ENCODE peak calls at places on chromosomes 5 and 9, in seven cellular contexts. D is PC-3, W is hepatocyte, V is stomach, Q is adrenal gland, F is adipocyte, X is tibial artery. Y is an unnamed sample.
A peak's percentile ranks its signal among the peaks of the same experiment; 100 is the strongest.

GRCh38 chr5:154791535-154791934 is 36.4 kb downstream of the LARP1 start:
- DNase-seq in D (no peak), W (no peak), V (no peak), Q (no peak), F (no peak), X (no peak), Y (no peak)

GRCh38 chr5:153714732-153715287 is 224.3 kb downstream of the GRIA1 start:
- DNase-seq in D (no peak), W (no peak), V (no peak), Q (no peak), F (peak; percentile 9), X (no peak), Y (no peak)

GRCh38 chr5:179129607-179130071 is 69.5 kb downstream of the ZNF354C start:
- DNase-seq in D (no peak), W (no peak), V (no peak), Q (no peak), F (no peak), X (no peak), Y (peak; percentile 55)

GRCh38 chr9:107778666-107779065 is 289.1 kb upstream of the KLF4 start:
- DNase-seq in D (no peak), W (no peak), V (no peak), Q (no peak), F (no peak), X (no peak), Y (no peak)

GRCh38 chr5:16759147-16759800 is 142.5 kb upstream of the RETREG1 start:
- DNase-seq in D (no peak), W (no peak), V (peak; percentile 70), Q (no peak), F (no peak), X (no peak), Y (no peak)

GRCh38 chr5:997001-997474 is 11.6 kb upstream of the NKD2 start:
- DNase-seq in D (no peak), W (peak; percentile 70), V (no peak), Q (peak; percentile 34), F (no peak), X (no peak), Y (peak; percentile 34)

GRCh38 chr5:176438959-176439757 is 9.0 kb upstream of the FAF2 start:
- DNase-seq in D (peak; percentile 95), W (no peak), V (no peak), Q (no peak), F (no peak), X (no peak), Y (no peak)

GRCh38 chr9:98256632-98257218 is 1.3 kb upstream of the TBC1D2 start:
- DNase-seq in D (no peak), W (no peak), V (no peak), Q (peak; percentile 31), F (no peak), X (no peak), Y (no peak)

GRCh38 chr9:33778700-33779351 is 16.5 kb upstream of the PRSS3 start:
- DNase-seq in D (peak; percentile 84), W (peak; percentile 78), V (peak; percentile 46), Q (peak; percentile 50), F (peak; percentile 87), X (peak; percentile 28), Y (no peak)

GRCh38 chr5:169494383-169495251 is 89.0 kb upstream of the SPDL1 start:
- DNase-seq in D (no peak), W (no peak), V (no peak), Q (no peak), F (no peak), X (no peak), Y (no peak)

GRCh38 chr9:136297016-136297691 is 6.7 kb downstream of the CCDC187 start:
- DNase-seq in D (peak; percentile 16), W (no peak), V (peak; percentile 89), Q (peak; percentile 60), F (no peak), X (no peak), Y (no peak)

GRCh38 chr5:163758283-163758711 is 252.9 kb downstream of the MAT2B start:
- DNase-seq in D (no peak), W (no peak), V (no peak), Q (no peak), F (no peak), X (no peak), Y (no peak)

GRCh38 chr5:38796000-38796738 is 49.6 kb upstream of the OSMR start:
- DNase-seq in D (peak; percentile 17), W (no peak), V (no peak), Q (no peak), F (no peak), X (peak; percentile 87), Y (no peak)

DNA sequence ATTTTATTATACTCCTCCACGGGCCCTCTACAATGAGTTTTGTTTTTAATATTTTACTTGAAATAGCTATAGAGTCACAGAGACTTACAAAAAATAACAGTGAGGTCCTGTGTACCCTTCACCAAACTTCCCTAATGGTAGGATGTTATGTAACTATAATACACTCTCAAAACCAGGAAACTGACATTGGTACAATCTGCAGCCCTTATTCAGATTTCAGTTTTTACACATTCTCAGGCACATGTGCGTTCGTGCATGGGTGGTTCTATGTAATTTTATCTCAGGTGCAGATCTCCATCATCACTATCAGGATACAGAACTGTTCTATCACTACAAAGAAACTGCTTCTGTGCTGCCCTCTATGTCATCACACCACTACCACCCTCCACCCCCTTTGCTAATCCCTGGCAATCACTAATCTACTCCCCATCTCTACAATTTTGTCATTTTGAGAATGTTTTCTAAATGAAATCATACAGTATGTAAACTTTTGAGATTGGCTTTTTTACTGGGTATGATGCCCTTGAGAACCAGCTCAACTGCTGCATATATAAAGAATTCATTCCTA is 16.4 kb downstream of the RAB14 start:
- DNase-seq in D (no peak), W (no peak), V (no peak), Q (no peak), F (no peak), X (no peak), Y (no peak)
- H3K36me3 ChIP-seq in D (peaks cover 35% of the 10 kb centered on the region), W (no peaks in the 10 kb centered on the region), V (peaks cover 29% of the 10 kb centered on the region), Q (peaks cover 11% of the 10 kb centered on the region), F (peaks cover 63% of the 10 kb centered on the region), X (peaks cover 29% of the 10 kb centered on the region), Y (peaks cover 29% of the 10 kb centered on the region)

GRCh38 chr5:14465776-14466175 is 115.8 kb upstream of the OTULINL start:
- DNase-seq in D (no peak), W (no peak), V (no peak), Q (no peak), F (no peak), X (no peak), Y (no peak)

GRCh38 chr5:14464101-14464500 is 117.5 kb upstream of the OTULINL start:
- DNase-seq in D (peak; percentile 50), W (no peak), V (no peak), Q (no peak), F (no peak), X (no peak), Y (no peak)

GRCh38 chr5:14465086-14465485 is 116.5 kb upstream of the OTULINL start:
- DNase-seq in D (no peak), W (no peak), V (no peak), Q (no peak), F (peak; percentile 49), X (no peak), Y (no peak)

GRCh38 chr5:14463629-14464028 is 118.0 kb upstream of the OTULINL start:
- DNase-seq in D (peak; percentile 89), W (peak; percentile 58), V (no peak), Q (no peak), F (no peak), X (no peak), Y (no peak)

GRCh38 chr5:14464661-14465060 is 116.9 kb upstream of the OTULINL start:
- DNase-seq in D (no peak), W (no peak), V (no peak), Q (no peak), F (no peak), X (no peak), Y (no peak)
- H3K36me3 ChIP-seq in D (peaks cover 85% of the 10 kb centered on the region), W (no peaks in the 10 kb centered on the region), V (peaks cover 88% of the 10 kb centered on the region), Q (peaks cover 49% of the 10 kb centered on the region), F (peaks cover 83% of the 10 kb centered on the region), X (peaks cover 86% of the 10 kb centered on the region), Y (no peaks in the 10 kb centered on the region)

DNA sequence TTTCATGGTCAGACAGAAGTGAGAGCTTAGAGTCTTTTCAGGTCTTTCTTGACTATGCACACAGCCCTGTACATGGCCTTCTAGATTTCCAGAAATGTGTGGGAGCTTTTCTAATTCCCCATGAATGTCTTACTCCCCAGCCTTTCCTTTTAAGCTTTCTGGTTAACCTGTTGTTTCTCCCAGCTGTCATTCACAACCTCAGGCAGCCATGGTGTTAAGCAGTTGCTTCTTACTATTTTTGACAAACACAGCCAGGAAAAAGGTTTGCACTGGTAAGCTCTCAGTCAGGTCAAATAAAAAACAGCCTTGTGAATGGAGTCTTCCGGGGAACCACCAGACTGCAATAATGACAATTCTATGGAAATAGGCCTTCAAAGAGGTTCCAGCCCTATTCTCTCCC is 84.9 kb downstream of the MTREX start:
- DNase-seq in D (no peak), W (no peak), V (no peak), Q (no peak), F (no peak), X (no peak), Y (no peak)
- H3K36me3 ChIP-seq in D (peaks cover 7% of the 10 kb centered on the region), W (peaks cover 5% of the 10 kb centered on the region), V (peaks cover 67% of the 10 kb centered on the region), Q (peaks cover 5% of the 10 kb centered on the region), F (peaks cover 75% of the 10 kb centered on the region), X (peaks cover 41% of the 10 kb centered on the region), Y (peaks cover 61% of the 10 kb centered on the region)

GRCh38 chr5:32536246-32536645 is 49.1 kb upstream of the SUB1 start:
- DNase-seq in D (no peak), W (no peak), V (no peak), Q (no peak), F (no peak), X (no peak), Y (no peak)
- H3K36me3 ChIP-seq in D (no peaks in the 10 kb centered on the region), W (no peaks in the 10 kb centered on the region), V (no peaks in the 10 kb centered on the region), Q (no peaks in the 10 kb centered on the region), F (no peaks in the 10 kb centered on the region), X (no peaks in the 10 kb centered on the region), Y (no peaks in the 10 kb centered on the region)

GRCh38 chr5:43155394-43156096 is 34.8 kb downstream of the ZNF131 start:
- DNase-seq in D (no peak), W (no peak), V (no peak), Q (no peak), F (no peak), X (no peak), Y (no peak)

GRCh38 chr5:43157068-43157467 is 35.0 kb upstream of the NIM1K start:
- DNase-seq in D (no peak), W (no peak), V (no peak), Q (no peak), F (no peak), X (no peak), Y (no peak)

GRCh38 chr5:43152946-43153345 is 32.2 kb downstream of the ZNF131 start:
- DNase-seq in D (no peak), W (no peak), V (no peak), Q (no peak), F (peak; percentile 56), X (no peak), Y (no peak)

GRCh38 chr5:43156388-43156787 is 35.6 kb upstream of the NIM1K start:
- DNase-seq in D (no peak), W (no peak), V (no peak), Q (no peak), F (no peak), X (no peak), Y (no peak)

GRCh38 chr5:43154424-43154823 is 33.7 kb downstream of the ZNF131 start:
- DNase-seq in D (no peak), W (no peak), V (no peak), Q (no peak), F (no peak), X (no peak), Y (no peak)
- H3K36me3 ChIP-seq in D (peaks cover 24% of the 10 kb centered on the region), W (no peaks in the 10 kb centered on the region), V (peaks cover 23% of the 10 kb centered on the region), Q (peaks cover 3% of the 10 kb centered on the region), F (peaks cover 11% of the 10 kb centered on the region), X (peaks cover 4% of the 10 kb centered on the region), Y (no peaks in the 10 kb centered on the region)